ENCODE peak calls at places on chromosomes 3 and 15, in five cellular contexts. U is breast epithelium, Z is NCI-H1092 treated with DMSO at 0.1 percent for 48 hours, V is smooth muscle cell of the brain vasculature, K is amniotic stem cell. H is an unnamed sample.

GRCh38 chr15:42279234-42279723 is 6.0 kb upstream of the TMEM87A start:
- DNase-seq in U (no peak), Z (no peak), V (no peak), K (no peak), H (no peak)

GRCh38 chr15:78156653-78157052 is 7.5 kb downstream of the IDH3A start:
- DNase-seq in U (no peak), Z (no peak), V (no peak), K (no peak), H (no peak)

GRCh38 chr3:132783152-132783551 is 60.9 kb upstream of the NPHP3 start:
- DNase-seq in U (no peak), Z (no peak), V (no peak), K (no peak), H (no peak)

GRCh38 chr15:37452498-37452897 is 352.1 kb upstream of the MEIS2 start:
- DNase-seq in U (no peak), Z (no peak), V (no peak), K (no peak), H (no peak)

GRCh38 chr3:13501527-13501926 is 21.4 kb downstream of the HDAC11 start:
- DNase-seq in U (no peak), Z (no peak), V (no peak), K (no peak), H (no peak)

GRCh38 chr3:124765197-124765596 is 34.9 kb downstream of the UMPS start:
- DNase-seq in U (no peak), Z (no peak), V (no peak), K (no peak), H (no peak)

GRCh38 chr15:64247906-64248541 is 85.2 kb upstream of the PPIB start:
- DNase-seq in U (peak), Z (no peak), V (peak), K (peak), H (no peak)

GRCh38 chr3:134351421-134351820 is 22.8 kb downstream of the AMOTL2 start:
- DNase-seq in U (no peak), Z (no peak), V (no peak), K (no peak), H (no peak)

GRCh38 chr3:196968233-196969000 is at the start of gene PIGZ:
- DNase-seq in U (no peak), Z (peak), V (no peak), K (no peak), H (peak)

GRCh38 chr15:37933685-37934084 is 755 bp upstream of the TMCO5A start:
- DNase-seq in U (no peak), Z (no peak), V (peak), K (peak), H (no peak)

GRCh38 chr3:117788086-117788485 is 1078.5 kb downstream of the TUSC7 start:
- DNase-seq in U (no peak), Z (peak), V (peak), K (peak), H (peak)

GRCh38 chr3:134992180-134992579 is 197.1 kb downstream of the EPHB1 start:
- DNase-seq in U (no peak), Z (no peak), V (no peak), K (no peak), H (no peak)

GRCh38 chr3:16311960-16312451 is 47.0 kb downstream of the OXNAD1 start:
- DNase-seq in U (peak), Z (no peak), V (no peak), K (no peak), H (no peak)

GRCh38 chr3:30795176-30795575 is 99.3 kb downstream of the GADL1 start:
- DNase-seq in U (no peak), Z (no peak), V (no peak), K (no peak), H (no peak)

GRCh38 chr15:58407366-58407765 is 24.4 kb upstream of the LIPC start:
- DNase-seq in U (no peak), Z (no peak), V (no peak), K (no peak), H (no peak)

GRCh38 chr3:79414821-79415220 is 353.0 kb downstream of the ROBO1 start:
- DNase-seq in U (no peak), Z (no peak), V (no peak), K (no peak), H (no peak)